ENCODE peak calls at places on chromosomes 3 and 15, in four cellular contexts. V is WTC11, T is HepG2, X is K562. H is an unnamed sample.

GRCh38 chr3:9727743-9728142 is 3.8 kb upstream of the BRPF1 start:
- DNase-seq in V (no peak), T (no peak), X (peak; percentile 62), H (no peak)

GRCh38 chr3:131114201-131114600 is 87.5 kb downstream of the NEK11 start:
- DNase-seq in V (no peak), T (no peak), X (no peak), H (no peak)

GRCh38 chr15:68022061-68022460 is 32.1 kb upstream of the PIAS1 start:
- DNase-seq in V (no peak), T (no peak), X (no peak), H (no peak)

GRCh38 chr15:98003528-98003927 is 43.0 kb downstream of the ARRDC4 start:
- DNase-seq in V (no peak), T (no peak), X (no peak), H (no peak)

GRCh38 chr15:28104326-28104725 is 5.2 kb upstream of the OCA2 start:
- DNase-seq in V (no peak), T (no peak), X (no peak), H (no peak)

GRCh38 chr3:186427627-186428026 is 65.6 kb upstream of the DGKG start:
- DNase-seq in V (no peak), T (no peak), X (peak; percentile 8), H (no peak)

GRCh38 chr3:40911928-40912327 is 287.4 kb upstream of the CTNNB1 start:
- DNase-seq in V (no peak), T (peak; percentile 87), X (no peak), H (no peak)

GRCh38 chr3:122219242-122219872 is 35.9 kb downstream of the CASR start:
- DNase-seq in V (no peak), T (no peak), X (no peak), H (no peak)

GRCh38 chr3:79032686-79033318 is 735.0 kb downstream of the ROBO1 start:
- DNase-seq in V (no peak), T (peak; percentile 52), X (peak; percentile 17), H (no peak)

GRCh38 chr3:189303584-189303983 is 131.8 kb downstream of the TPRG1 start:
- DNase-seq in V (no peak), T (no peak), X (no peak), H (no peak)

GRCh38 chr3:147385059-147386012 is 21.0 kb downstream of the ZIC4 start:
- DNase-seq in V (no peak), T (no peak), X (no peak), H (no peak)

GRCh38 chr3:143786229-143787199 is 61.8 kb downstream of the SLC9A9 start:
- DNase-seq in V (no peak), T (no peak), X (no peak), H (no peak)

GRCh38 chr3:185847506-185847905 is 22.7 kb upstream of the IGF2BP2 start:
- DNase-seq in V (no peak), T (no peak), X (no peak), H (no peak)

GRCh38 chr3:189457666-189458065 is 173.5 kb upstream of the TP63 start:
- DNase-seq in V (no peak), T (no peak), X (no peak), H (no peak)

GRCh38 chr15:80967451-80967850 is 22.2 kb downstream of the MESD start:
- DNase-seq in V (peak; percentile 71), T (peak; percentile 28), X (no peak), H (no peak)

GRCh38 chr3:126467611-126467955 is 8.1 kb downstream of the ZXDC start:
- DNase-seq in V (peak; percentile 4), T (no peak), X (no peak), H (no peak)
- TF ChIP-seq ETV6 in V (no peak), T (no peak), X (no peak), H (no peak)

DNA sequence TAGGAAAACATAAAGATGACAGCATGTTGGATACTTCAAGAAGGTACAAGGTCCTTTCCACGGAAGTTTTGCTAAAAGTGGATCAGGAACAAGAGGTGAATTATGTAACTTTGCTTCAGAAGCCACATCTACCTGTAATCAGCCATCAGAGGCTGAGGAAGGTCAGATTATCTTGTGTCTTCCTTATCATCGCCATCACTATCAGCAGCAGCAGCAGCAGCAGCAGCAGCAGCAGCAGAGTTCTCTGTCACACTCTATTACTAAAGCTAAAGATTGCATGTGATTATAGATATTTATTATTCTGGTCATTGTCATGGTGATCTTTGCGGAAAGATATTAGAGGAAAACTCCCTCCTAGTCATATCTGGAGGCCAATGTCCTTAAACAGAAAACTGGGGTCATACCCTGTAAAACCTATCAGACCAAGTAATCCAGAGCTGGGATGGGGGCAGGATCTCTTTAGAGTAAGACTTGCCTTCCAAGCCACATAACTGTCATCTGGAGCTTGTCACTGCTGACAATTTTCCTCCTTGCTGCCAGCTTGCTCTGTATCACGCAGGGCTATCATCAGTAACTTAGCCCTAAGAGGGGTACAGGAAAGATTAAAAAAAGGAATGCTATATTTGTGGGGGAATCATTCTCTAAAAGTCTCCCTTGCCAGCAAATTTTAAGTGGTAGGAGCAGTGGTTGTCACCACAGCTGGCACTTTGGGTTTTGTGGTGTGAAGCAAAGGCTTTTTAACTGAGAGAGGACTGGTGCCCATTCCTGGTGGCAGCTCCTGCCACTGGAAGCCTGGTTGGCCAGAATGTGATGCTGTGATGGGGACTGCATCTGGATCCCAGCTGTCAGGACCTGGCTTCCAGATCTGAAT is 130.9 kb upstream of the RASGRP1 start:
- DNase-seq in V (no peak), T (no peak), X (no peak), H (no peak)
- TF ChIP-seq ETV6 in V (no peak), T (no peak), X (no peak), H (no peak)

GRCh38 chr3:155018621-155019330 is 61.3 kb upstream of the MME start:
- DNase-seq in V (no peak), T (no peak), X (peak; percentile 76), H (no peak)

GRCh38 chr3:155026999-155027591 is 53.0 kb upstream of the MME start:
- DNase-seq in V (no peak), T (no peak), X (peak; percentile 77), H (no peak)

GRCh38 chr3:155022896-155023295 is 57.2 kb upstream of the MME start:
- DNase-seq in V (no peak), T (no peak), X (no peak), H (no peak)

GRCh38 chr3:155019576-155019975 is 60.5 kb upstream of the MME start:
- DNase-seq in V (no peak), T (no peak), X (no peak), H (no peak)

GRCh38 chr3:155024006-155024638 is 56.0 kb upstream of the MME start:
- DNase-seq in V (no peak), T (no peak), X (no peak), H (no peak)
- TF ChIP-seq ETV6 in V (no peak), T (no peak), X (no peak), H (no peak)

GRCh38 chr3:65751123-65751700 is 287.5 kb downstream of the MAGI1 start:
- DNase-seq in V (peak; percentile 77), T (peak; percentile 47), X (peak; percentile 59), H (no peak)
- TF ChIP-seq ETV6 in V (no peak), T (no peak), X (no peak), H (no peak)

H was measured in GM12878.